ENCODE peak calls at places on chromosomes 12 and 14, in five cellular contexts. D is NCI-H1417; I is ELR; B is effector memory CD4-positive, alpha-beta T cell; C is NCI-H1092. Y is an unnamed sample.

GRCh38 chr12:108461071-108461670 is 53.9 kb upstream of the FICD start:
- DNase-seq in D (no peak), I (no peak), B (no peak), C (no peak), Y (no peak)

GRCh38 chr14:66401447-66402095 is 84.6 kb upstream of the CCDC196 start:
- DNase-seq in D (peak), I (peak), B (no peak), C (no peak), Y (no peak)

GRCh38 chr12:71837356-71837755 is 2.2 kb upstream of the TBC1D15 start:
- DNase-seq in D (no peak), I (no peak), B (no peak), C (no peak), Y (no peak)

GRCh38 chr12:113185180-113186032 is at the start of the genes DDX54 and RITA1:
- DNase-seq in D (peak), I (peak), B (peak), C (peak), Y (peak)

GRCh38 chr12:50166776-50167025 is 468 bp downstream of the CERS5 start:
- DNase-seq in D (no peak), I (peak), B (peak), C (no peak), Y (peak)

GRCh38 chr14:24790196-24790595 is 156.2 kb upstream of the GZMB start:
- DNase-seq in D (no peak), I (no peak), B (no peak), C (no peak), Y (no peak)

GRCh38 chr12:34343345-34343744 is 321.0 kb downstream of the ALG10 start:
- DNase-seq in D (no peak), I (no peak), B (no peak), C (no peak), Y (no peak)

GRCh38 chr12:67999244-67999643 is 10.0 kb downstream of the IFNG-AS1 start:
- DNase-seq in D (no peak), I (no peak), B (no peak), C (no peak), Y (no peak)

GRCh38 chr12:122641976-122642375 is 61.2 kb downstream of the HCAR2 start:
- DNase-seq in D (no peak), I (peak), B (no peak), C (no peak), Y (no peak)

GRCh38 chr12:53060721-53061276 is 10.9 kb downstream of the TNS2 start:
- DNase-seq in D (peak), I (no peak), B (no peak), C (peak), Y (no peak)

GRCh38 chr12:108724054-108724889 is 7.0 kb downstream of the CORO1C start:
- DNase-seq in D (no peak), I (peak), B (no peak), C (no peak), Y (peak)

GRCh38 chr12:52121848-52122838 is 42.6 kb downstream of the SMIM41 start:
- DNase-seq in D (peak), I (peak), B (peak), C (peak), Y (peak)

GRCh38 chr12:107415834-107416233 is 269.8 kb upstream of the PWP1 start:
- DNase-seq in D (no peak), I (peak), B (no peak), C (no peak), Y (no peak)

GRCh38 chr12:102833687-102834435 is 83.2 kb downstream of the PAH start:
- DNase-seq in D (no peak), I (no peak), B (no peak), C (no peak), Y (peak)

GRCh38 chr14:68715032-68715924 is 77.6 kb downstream of the ZFP36L1 start:
- DNase-seq in D (no peak), I (peak), B (no peak), C (no peak), Y (no peak)

GRCh38 chr12:131990066-131990979 is 40.6 kb downstream of the EP400 start:
- DNase-seq in D (peak), I (no peak), B (no peak), C (no peak), Y (no peak)

GRCh38 chr12:54024127-54024526 is 4.1 kb upstream of the HOXC6 start:
- DNase-seq in D (no peak), I (no peak), B (no peak), C (no peak), Y (no peak)

GRCh38 chr12:40745386-40745785 is 53.1 kb downstream of the CNTN1 start:
- DNase-seq in D (no peak), I (no peak), B (no peak), C (no peak), Y (peak)

GRCh38 chr12:105418232-105418631 is 87.7 kb downstream of the C12orf75 start:
- DNase-seq in D (no peak), I (peak), B (no peak), C (no peak), Y (peak)

GRCh38 chr12:56350662-56351061 is 9.2 kb downstream of the STAT2 start:
- DNase-seq in D (no peak), I (no peak), B (no peak), C (no peak), Y (no peak)

GRCh38 chr14:87869619-87870583 is 123.1 kb downstream of the GALC start:
- DNase-seq in D (no peak), I (peak), B (no peak), C (no peak), Y (peak)

GRCh38 chr14:92534863-92535654 is 21.5 kb downstream of the RIN3 start:
- DNase-seq in D (no peak), I (no peak), B (no peak), C (no peak), Y (no peak)

GRCh38 chr14:26319139-26319864 is 278.5 kb downstream of the NOVA1 start:
- DNase-seq in D (no peak), I (no peak), B (no peak), C (no peak), Y (no peak)

GRCh38 chr14:20412876-20413784 is at the start of gene TEP1:
- DNase-seq in D (peak), I (peak), B (peak), C (peak), Y (peak)

GRCh38 chr12:51863363-51863920 is 14.9 kb upstream of the FIGNL2 start:
- DNase-seq in D (peak), I (no peak), B (no peak), C (no peak), Y (peak)

GRCh38 chr12:48053122-48053521 is 48.8 kb upstream of the COL2A1 start:
- DNase-seq in D (no peak), I (no peak), B (no peak), C (no peak), Y (no peak)

GRCh38 chr12:48615681-48616080 is 45.8 kb upstream of the LALBA start:
- DNase-seq in D (no peak), I (peak), B (no peak), C (no peak), Y (peak)

GRCh38 chr12:106871477-106871876 is 84.2 kb upstream of the TMEM263 start:
- DNase-seq in D (no peak), I (peak), B (no peak), C (no peak), Y (no peak)

GRCh38 chr14:24334431-24335271 is at the start of gene ADCY4:
- DNase-seq in D (peak), I (no peak), B (no peak), C (no peak), Y (no peak)

GRCh38 chr12:79423560-79423959 is 267.2 kb downstream of the PAWR start:
- DNase-seq in D (no peak), I (no peak), B (no peak), C (no peak), Y (no peak)

GRCh38 chr14:105846312-105846711 is 319.9 kb downstream of the TMEM121 start:
- DNase-seq in D (no peak), I (no peak), B (no peak), C (no peak), Y (no peak)

Y was measured in SW480.